ENCODE peak calls at places on chromosomes 16 and 17, in seven cellular contexts. I, C, Q, F, M, O and R are unnamed samples. For H3K4me1, the result is how much of the 10 kb centered on the place peaks cover.

GRCh38 chr17:2837147-2837561 is 40.9 kb downstream of the RAP1GAP2 start:
- DNase-seq in M (no peak), I (no peak), Q (no peak), C (no peak), O (peak), F (no peak), R (peak)

GRCh38 chr17:13410874-13411273 is 190.9 kb downstream of the HS3ST3A1 start:
- DNase-seq in I (no peak), O (no peak), Q (peak), M (no peak), F (no peak), C (no peak), R (no peak)

GRCh38 chr17:39225974-39226683 is 384 bp upstream of the STAC2 start:
- DNase-seq in F (no peak), C (peak), M (peak), Q (peak), I (peak), O (no peak), R (peak)

GRCh38 chr17:83058478-83059167 is 20.8 kb upstream of the METRNL start:
- DNase-seq in I (no peak), C (peak), M (peak), O (no peak), Q (no peak), F (no peak), R (peak)

GRCh38 chr17:34820166-34820920 is 140.9 kb downstream of the CCT6B start:
- DNase-seq in I (no peak), F (no peak), Q (no peak), C (no peak), O (peak), M (no peak), R (peak)

GRCh38 chr16:68992521-68992920 is 112.9 kb upstream of the HAS3 start:
- DNase-seq in I (no peak), Q (peak), M (no peak), F (peak), C (no peak), O (no peak), R (no peak)

GRCh38 chr17:5272313-5272712 is 9.8 kb upstream of the RABEP1 start:
- DNase-seq in C (no peak), F (no peak), I (no peak), Q (no peak), M (no peak), O (no peak), R (peak)

GRCh38 chr16:54930034-54930938 is at the start of gene IRX5:
- DNase-seq in O (peak), Q (peak), M (peak), C (peak), F (peak), I (peak), R (peak)

GRCh38 chr17:16652252-16652651 is 1.4 kb downstream of the ZNF624 start:
- DNase-seq in I (no peak), C (no peak), Q (no peak), O (no peak), M (no peak), F (no peak), R (no peak)

GRCh38 chr17:3911271-3912053 is 4.8 kb downstream of the P2RX1 start:
- DNase-seq in F (no peak), M (no peak), Q (no peak), I (no peak), O (peak), C (no peak), R (peak)

GRCh38 chr16:81752225-81752875 is 26.7 kb upstream of the PLCG2 start:
- DNase-seq in O (peak), I (peak), M (peak), Q (no peak), F (no peak), C (peak), R (peak)

GRCh38 chr17:82892869-82893565 is 53.2 kb upstream of the ZNF750 start:
- DNase-seq in C (no peak), M (peak), I (no peak), O (no peak), Q (peak), F (no peak), R (no peak)

DNA sequence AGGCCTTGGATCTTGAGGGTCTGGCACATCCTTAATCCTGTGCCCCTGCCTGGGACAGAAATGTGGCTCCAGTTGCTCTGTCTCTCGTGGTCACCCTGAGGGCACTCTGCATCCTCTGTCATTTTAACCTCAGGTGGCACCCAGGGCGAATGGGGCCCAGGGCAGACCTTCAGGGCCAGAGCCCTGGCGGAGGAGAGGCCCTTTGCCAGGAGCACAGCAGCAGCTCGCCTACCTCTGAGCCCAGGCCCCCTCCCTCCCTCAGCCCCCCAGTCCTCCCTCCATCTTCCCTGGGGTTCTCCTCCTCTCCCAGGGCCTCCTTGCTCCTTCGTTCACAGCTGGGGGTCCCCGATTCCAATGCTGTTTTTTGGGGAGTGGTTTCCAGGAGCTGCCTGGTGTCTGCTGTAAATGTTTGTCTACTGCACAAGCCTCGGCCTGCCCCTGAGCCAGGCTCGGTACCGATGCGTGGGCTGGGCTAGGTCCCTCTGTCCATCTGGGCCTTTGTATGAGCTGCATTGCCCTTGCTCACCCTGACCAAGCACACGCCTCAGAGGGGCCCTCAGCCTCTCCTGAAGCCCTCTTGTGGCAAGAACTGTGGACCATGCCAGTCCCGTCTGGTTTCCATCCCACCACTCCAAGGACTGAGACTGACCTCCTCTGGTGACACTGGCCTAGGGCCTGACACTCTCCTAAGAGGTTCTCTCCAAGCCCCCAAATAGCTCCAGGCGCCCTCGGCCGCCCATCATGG is 4.0 kb upstream of the ADGRG3 start:
- DNase-seq in C (no peak), F (no peak), Q (no peak), O (no peak), I (no peak), M (no peak), R (no peak)
- TF ChIP-seq CTCF in C (no peak), F (no peak), Q (no peak), O (no peak), I (no peak), M (no peak), R (peak)

DNA sequence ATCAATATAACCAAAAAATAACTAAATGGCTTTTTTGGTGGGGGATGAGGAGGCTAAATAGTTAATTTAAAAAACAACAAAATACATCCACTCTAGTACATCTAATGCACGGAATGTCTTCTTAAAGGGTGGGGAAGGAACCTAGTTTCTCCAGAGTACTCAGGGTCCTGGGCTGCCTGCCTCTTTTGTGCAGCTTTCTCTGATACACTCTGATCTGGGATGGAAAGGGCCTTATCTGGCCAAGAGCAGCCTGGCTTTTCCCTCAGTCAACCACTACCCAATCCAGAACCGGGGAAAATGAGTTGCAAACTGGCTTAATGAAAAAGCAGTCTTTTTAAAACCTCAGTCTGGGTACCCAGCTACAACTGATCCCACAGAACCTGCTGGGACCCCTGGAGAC is 42.9 kb downstream of the DCUN1D3 start:
- DNase-seq in C (no peak), Q (no peak), F (no peak), I (no peak), O (no peak), M (no peak), R (no peak)
- H3K4me1 ChIP-seq in C (under half), Q (under half), F (under half), I (under half), O (under half), M (under half), R (under half)

DNA sequence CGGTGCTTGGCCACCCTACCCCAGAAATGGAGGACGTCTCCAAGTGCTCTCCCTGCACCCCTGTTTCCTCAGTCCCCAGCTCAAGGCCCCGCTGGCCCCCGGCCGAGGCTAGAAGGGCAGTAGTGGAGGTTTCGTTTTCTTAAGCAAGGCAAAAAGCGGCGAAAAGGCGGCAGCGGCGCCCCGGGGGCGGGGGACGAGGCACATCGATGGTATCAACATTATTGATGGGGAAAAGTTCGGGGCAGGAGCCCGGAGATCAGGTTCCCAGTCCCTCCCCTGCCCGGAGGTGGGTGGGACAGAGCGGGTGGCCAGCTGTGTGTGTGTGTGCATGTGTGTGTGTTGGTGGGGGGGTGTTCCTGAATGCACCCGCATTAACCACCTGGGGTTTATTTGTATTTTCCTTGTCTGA is 4.1 kb upstream of the SALL1 start:
- DNase-seq in I (no peak), Q (no peak), M (no peak), O (no peak), C (no peak), F (no peak), R (peak)
- H3K27ac ChIP-seq in I (no peak), Q (peak), M (no peak), O (no peak), C (no peak), F (no peak), R (no peak)

GRCh38 chr16:5026664-5027063 is 7.1 kb downstream of the NAGPA start:
- DNase-seq in F (no peak), C (no peak), M (no peak), Q (no peak), O (no peak), I (no peak), R (no peak)

GRCh38 chr16:5027086-5027485 is 6.6 kb downstream of the NAGPA start:
- DNase-seq in M (peak), I (no peak), Q (no peak), O (no peak), C (no peak), F (no peak), R (no peak)

GRCh38 chr16:5027575-5028235 is 6.0 kb downstream of the NAGPA start:
- DNase-seq in O (no peak), Q (no peak), M (peak), I (no peak), F (no peak), C (no peak), R (no peak)

GRCh38 chr16:5024632-5025031 is 9.1 kb downstream of the NAGPA start:
- DNase-seq in O (peak), F (peak), I (no peak), Q (no peak), C (no peak), M (no peak), R (no peak)

DNA sequence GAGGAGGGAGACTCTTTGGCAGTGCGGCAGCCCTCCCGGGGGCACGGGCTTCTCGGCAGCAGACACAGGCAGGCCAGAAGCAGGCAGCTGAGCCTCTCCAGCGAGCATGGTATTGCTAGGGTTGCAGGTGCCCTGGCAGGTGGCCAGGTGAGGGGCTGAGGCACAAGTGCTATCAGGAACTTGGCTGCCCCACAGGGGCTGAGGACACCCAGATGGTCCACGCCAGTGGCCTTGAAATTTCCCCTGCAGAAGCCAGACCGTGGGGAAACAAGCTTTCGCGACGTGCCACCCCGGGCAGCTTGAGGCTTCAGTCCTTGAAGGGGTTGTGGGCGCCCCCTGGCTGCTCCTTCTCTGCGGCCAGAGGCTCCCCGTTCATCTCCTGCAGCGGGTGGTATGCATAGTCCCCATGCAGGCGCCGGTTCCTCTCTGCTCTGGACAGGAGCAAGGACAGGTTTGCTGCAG is 8.5 kb downstream of the NAGPA start:
- DNase-seq in M (no peak), F (no peak), Q (no peak), C (peak), O (no peak), I (no peak), R (peak)
- TF ChIP-seq CTCF in M (peak), F (peak), Q (peak), C (no peak), O (peak), I (no peak), R (peak)

GRCh38 chr17:81094744-81095607 is 60.0 kb downstream of the BAIAP2 start:
- DNase-seq in F (peak), C (peak), M (peak), O (no peak), I (peak), Q (peak), R (peak)
- H3K4me1 ChIP-seq in F (under half), C (under half), M (under half), O (under half), I (under half), Q (under half), R (under half)

GRCh38 chr17:81132770-81133723 is 32.3 kb upstream of the PVALEF start:
- DNase-seq in Q (no peak), I (no peak), M (no peak), C (no peak), F (no peak), O (no peak), R (no peak)

GRCh38 chr17:81130385-81131288 is 34.7 kb upstream of the PVALEF start:
- DNase-seq in C (no peak), I (no peak), O (no peak), F (no peak), M (no peak), Q (no peak), R (no peak)

GRCh38 chr17:81131486-81132196 is 33.7 kb upstream of the PVALEF start:
- DNase-seq in I (no peak), M (no peak), C (no peak), O (no peak), Q (no peak), F (no peak), R (no peak)

GRCh38 chr17:81134064-81134781 is 31.1 kb upstream of the PVALEF start:
- DNase-seq in C (no peak), Q (no peak), F (no peak), M (no peak), I (no peak), O (no peak), R (no peak)

DNA sequence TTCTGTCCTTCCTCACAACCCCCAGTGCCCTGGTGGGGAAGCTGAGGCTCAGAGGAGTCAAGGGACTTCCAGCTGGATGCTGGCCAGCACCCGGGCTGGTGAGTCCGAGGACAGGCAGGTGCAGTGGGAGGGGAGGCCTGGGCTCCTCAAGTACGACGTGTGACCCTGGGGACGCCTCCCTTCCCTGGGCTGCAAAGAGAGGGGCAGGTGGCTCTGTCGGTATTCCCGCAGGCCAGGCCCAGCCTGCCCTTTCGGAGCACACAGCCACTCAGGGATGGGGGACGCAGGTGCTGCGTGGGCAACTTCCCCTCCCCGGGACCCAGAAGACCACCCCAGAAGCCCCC is 33.1 kb upstream of the PVALEF start:
- DNase-seq in M (no peak), Q (no peak), C (no peak), O (no peak), I (no peak), F (no peak), R (no peak)
- H3K27ac ChIP-seq in M (no peak), Q (no peak), C (no peak), O (no peak), I (no peak), F (no peak), R (no peak)

GRCh38 chr17:1143573-1143972 is 36.2 kb downstream of the ABR start:
- DNase-seq in O (no peak), F (no peak), M (no peak), I (no peak), Q (peak), C (no peak), R (peak)
- TF ChIP-seq CTCF in O (no peak), F (no peak), M (no peak), I (no peak), Q (no peak), C (no peak), R (no peak)

DNA sequence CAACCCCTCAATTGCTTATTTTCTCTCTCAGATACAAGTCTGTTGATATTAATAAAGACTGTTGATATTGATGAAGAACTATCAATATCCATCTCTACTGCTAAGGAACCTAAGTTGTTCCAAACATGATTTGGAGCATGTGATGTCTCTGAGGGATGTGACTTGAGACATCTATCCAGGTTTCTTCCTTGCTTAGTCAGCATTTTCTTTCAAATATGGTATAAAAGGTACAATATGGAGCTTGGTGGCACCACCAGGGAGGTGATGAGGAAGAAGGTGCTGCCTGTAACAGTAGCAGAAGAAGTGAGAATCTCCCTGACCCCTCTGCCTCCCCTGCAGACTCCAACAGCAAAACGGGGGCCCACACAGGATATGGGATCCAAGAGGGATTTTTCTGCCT is 329.0 kb downstream of the MAF start:
- DNase-seq in O (no peak), I (no peak), M (no peak), C (no peak), Q (no peak), F (no peak), R (no peak)
- H3K4me1 ChIP-seq in O (under half), I (under half), M (under half), C (under half), Q (under half), F (under half), R (under half)

DNA sequence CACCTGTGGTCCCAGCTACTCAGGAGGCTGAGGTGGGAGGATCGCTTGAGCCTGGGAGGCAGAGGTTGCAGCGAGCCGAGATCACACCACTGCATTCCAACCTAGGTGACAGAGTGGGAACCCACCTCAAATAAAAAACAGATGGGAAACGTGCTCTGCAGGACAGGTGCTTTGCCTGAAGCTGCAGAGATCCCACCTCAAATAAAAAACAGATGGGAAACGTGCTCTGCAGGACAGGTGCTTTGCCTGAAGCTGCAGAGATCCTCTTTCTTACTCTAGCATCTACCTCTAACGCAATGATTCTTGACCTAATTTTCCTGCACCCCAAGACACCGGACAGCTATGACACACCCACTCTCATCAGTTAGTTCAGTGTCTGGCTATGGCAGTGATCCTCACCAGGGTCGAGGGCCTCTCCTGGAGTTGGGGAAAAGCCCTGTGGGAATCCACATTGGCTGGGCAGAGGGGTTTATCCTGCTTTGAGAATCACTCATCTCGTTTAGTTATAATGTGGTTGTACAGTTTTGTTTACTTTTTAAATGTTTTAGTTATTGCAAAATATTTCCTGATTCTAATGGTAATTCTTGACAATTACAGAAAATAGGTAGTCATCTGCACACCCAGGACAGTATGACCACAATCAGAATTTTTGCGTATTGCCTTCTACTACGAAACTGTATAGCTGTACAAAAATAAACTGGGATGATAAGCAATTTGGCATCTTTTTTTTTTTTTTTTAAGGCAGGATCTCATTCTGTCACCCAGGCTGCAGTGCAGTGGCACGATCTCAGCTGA is 11.4 kb downstream of the VPS53 start:
- DNase-seq in C (no peak), M (no peak), Q (peak), I (no peak), F (no peak), O (no peak), R (no peak)
- H3K27ac ChIP-seq in C (no peak), M (no peak), Q (no peak), I (no peak), F (no peak), O (no peak), R (no peak)